ENCODE peak calls at places on chromosomes 2 and 18, in nine cellular contexts. V, S, J, Y, Q, U, F, I and X are unnamed samples.

GRCh38 chr2:236642125-236642524 is 72.5 kb downstream of the ACKR3 start:
- DNase-seq in I (no peak), Y (no peak), F (no peak), V (no peak), U (no peak), Q (no peak), J (no peak), S (no peak), X (no peak)

GRCh38 chr2:65231121-65231520 is 3.5 kb downstream of the ACTR2 start:
- DNase-seq in S (peak), Y (no peak), Q (no peak), U (peak), V (no peak), J (peak), I (no peak), F (no peak), X (no peak)

GRCh38 chr2:117470311-117471095 is 344.0 kb upstream of the DDX18 start:
- DNase-seq in F (peak), S (no peak), I (no peak), Q (peak), V (no peak), Y (no peak), U (peak), J (no peak), X (peak)

GRCh38 chr2:224293976-224294375 is 107.9 kb downstream of the FAM124B start:
- DNase-seq in U (no peak), I (no peak), F (no peak), Y (no peak), V (no peak), Q (no peak), S (no peak), J (no peak), X (peak)

GRCh38 chr2:178163395-178163794 is 30.9 kb upstream of the OSBPL6 start:
- DNase-seq in Y (no peak), J (peak), F (peak), V (no peak), Q (no peak), U (peak), I (no peak), S (no peak), X (no peak)

GRCh38 chr2:86225581-86225980 is 26.3 kb downstream of the MRPL35 start:
- DNase-seq in Q (no peak), U (no peak), I (no peak), Y (peak), F (peak), S (no peak), J (no peak), V (no peak), X (no peak)

GRCh38 chr2:147808520-147808919 is 36.3 kb upstream of the ACVR2A start:
- DNase-seq in I (no peak), F (no peak), V (no peak), U (no peak), S (no peak), Y (no peak), J (no peak), Q (no peak), X (no peak)

GRCh38 chr2:96928277-96928781 is 58.1 kb downstream of the FAM178B start:
- DNase-seq in U (peak), F (no peak), Y (no peak), I (no peak), V (no peak), Q (no peak), J (no peak), S (no peak), X (no peak)

GRCh38 chr2:224122542-224122941 is 83.5 kb upstream of the SERPINE2 start:
- DNase-seq in Y (no peak), U (peak), I (no peak), F (no peak), J (no peak), S (no peak), V (no peak), Q (no peak), X (no peak)

GRCh38 chr2:32825291-32825712 is 121.5 kb upstream of the LTBP1 start:
- DNase-seq in S (peak), V (no peak), Y (no peak), I (no peak), J (peak), Q (no peak), F (no peak), U (peak), X (no peak)

GRCh38 chr2:189501487-189501886 is 60.2 kb downstream of the WDR75 start:
- DNase-seq in Q (no peak), Y (no peak), F (no peak), I (no peak), V (no peak), S (no peak), U (no peak), J (no peak), X (no peak)

GRCh38 chr2:185738679-185739472 is at the start of gene FSIP2:
- DNase-seq in F (peak), U (peak), J (peak), S (peak), Y (no peak), V (peak), I (no peak), Q (peak), X (peak)

GRCh38 chr2:219969508-219969907 is 342.1 kb downstream of the SLC4A3 start:
- DNase-seq in J (peak), I (no peak), F (no peak), Y (no peak), S (peak), U (peak), V (no peak), Q (no peak), X (no peak)

GRCh38 chr2:208266641-208267335 is 733 bp downstream of the PIKFYVE start:
- DNase-seq in J (peak), I (no peak), F (no peak), Y (no peak), U (no peak), S (peak), V (no peak), Q (no peak), X (no peak)

GRCh38 chr2:48768669-48769068 is 13.1 kb upstream of the LHCGR start:
- DNase-seq in U (no peak), S (no peak), Q (no peak), Y (no peak), I (no peak), F (no peak), J (no peak), V (no peak), X (no peak)

GRCh38 chr18:61893971-61894750 is 1.4 kb upstream of the RNF152 start:
- DNase-seq in U (peak), J (peak), Y (peak), V (peak), S (peak), Q (peak), F (peak), I (peak), X (peak)

GRCh38 chr2:64695656-64696310 is 42.1 kb upstream of the SERTAD2 start:
- DNase-seq in U (peak), F (no peak), I (no peak), S (peak), J (peak), V (no peak), Q (no peak), Y (no peak), X (no peak)

GRCh38 chr2:25035537-25036220 is 6.2 kb upstream of the EFR3B start:
- DNase-seq in I (no peak), S (no peak), V (peak), F (no peak), Q (no peak), U (no peak), J (no peak), Y (no peak), X (no peak)

GRCh38 chr2:42029639-42030195 is 18.1 kb upstream of the PKDCC start:
- DNase-seq in I (no peak), Q (no peak), F (no peak), J (no peak), V (no peak), S (no peak), Y (no peak), U (no peak), X (no peak)

GRCh38 chr2:23445450-23445868 is 60.5 kb downstream of the KLHL29 start:
- DNase-seq in Q (no peak), S (peak), I (no peak), F (peak), Y (no peak), J (peak), U (peak), V (no peak), X (peak)

GRCh38 chr18:49691177-49691608 is 122.1 kb downstream of the ACAA2 start:
- DNase-seq in U (peak), J (peak), Y (no peak), V (no peak), Q (no peak), F (no peak), I (no peak), S (peak), X (no peak)

GRCh38 chr2:46492301-46492700 is 12.9 kb downstream of the TMEM247 start:
- DNase-seq in S (no peak), Y (no peak), Q (no peak), J (no peak), I (no peak), F (no peak), U (no peak), V (no peak), X (no peak)

GRCh38 chr18:58230438-58231179 is 186.6 kb downstream of the NEDD4L start:
- DNase-seq in S (no peak), U (peak), Q (no peak), V (no peak), I (no peak), F (peak), J (peak), Y (no peak), X (no peak)

GRCh38 chr2:172021955-172022354 is 22.2 kb downstream of the METAP1D start:
- DNase-seq in S (peak), Q (peak), J (peak), V (no peak), I (no peak), U (no peak), F (no peak), Y (no peak), X (no peak)

GRCh38 chr2:160482673-160483072 is 10.9 kb downstream of the RBMS1 start:
- DNase-seq in J (no peak), S (no peak), I (peak), V (no peak), Y (no peak), Q (no peak), F (no peak), U (no peak), X (no peak)

GRCh38 chr2:86397989-86398388 is 43.2 kb upstream of the KDM3A start:
- DNase-seq in U (no peak), S (no peak), F (no peak), I (no peak), Y (no peak), Q (no peak), V (no peak), J (no peak), X (no peak)